ENCODE peak calls at places on chromosomes 7 and 10, in seven cellular contexts. One of them, this sample, is unnamed. For H3K4me1, the result is how much of the 10 kb centered on the place peaks cover.

GRCh38 chr7:158240801-158241200 is 346.8 kb downstream of the PTPRN2 start:
- DNase-seq in thoracic aorta: no peak
- DNase-seq in PC-9: no peak
- DNase-seq in Peyer's patch: no peak
- DNase-seq in heart left ventricle: no peak
- DNase-seq in A549: no peak
- DNase-seq in right lobe of liver: no peak
- DNase-seq in this sample: no peak

GRCh38 chr7:55387062-55387965 is 22.2 kb downstream of the LANCL2 start:
- DNase-seq in thoracic aorta: no peak
- DNase-seq in PC-9: no peak
- DNase-seq in Peyer's patch: no peak
- DNase-seq in heart left ventricle: no peak
- DNase-seq in A549: peak
- DNase-seq in right lobe of liver: no peak
- DNase-seq in this sample: no peak

GRCh38 chr7:130925136-130925794 is 191.3 kb upstream of the KLF14 start:
- DNase-seq in thoracic aorta: no peak
- DNase-seq in PC-9: no peak
- DNase-seq in Peyer's patch: no peak
- DNase-seq in heart left ventricle: no peak
- DNase-seq in A549: peak
- DNase-seq in right lobe of liver: no peak
- DNase-seq in this sample: no peak

GRCh38 chr10:82581940-82582339 is 706.9 kb downstream of the NRG3 start:
- DNase-seq in thoracic aorta: no peak
- DNase-seq in PC-9: no peak
- DNase-seq in Peyer's patch: no peak
- DNase-seq in heart left ventricle: no peak
- DNase-seq in A549: no peak
- DNase-seq in right lobe of liver: no peak
- DNase-seq in this sample: no peak

GRCh38 chr10:28090506-28090905 is 91.6 kb upstream of the ODAD2 start:
- DNase-seq in thoracic aorta: no peak
- DNase-seq in PC-9: no peak
- DNase-seq in Peyer's patch: no peak
- DNase-seq in heart left ventricle: no peak
- DNase-seq in A549: no peak
- DNase-seq in right lobe of liver: no peak
- DNase-seq in this sample: no peak

GRCh38 chr7:140655511-140656408 is 15.1 kb upstream of the DENND2A start:
- DNase-seq in thoracic aorta: no peak
- DNase-seq in PC-9: no peak
- DNase-seq in Peyer's patch: peak
- DNase-seq in heart left ventricle: no peak
- DNase-seq in A549: no peak
- DNase-seq in right lobe of liver: no peak
- DNase-seq in this sample: no peak

GRCh38 chr10:71950683-71951082 is 13.5 kb upstream of the CHST3 start:
- DNase-seq in thoracic aorta: no peak
- DNase-seq in PC-9: no peak
- DNase-seq in Peyer's patch: no peak
- DNase-seq in heart left ventricle: no peak
- DNase-seq in A549: no peak
- DNase-seq in right lobe of liver: peak
- DNase-seq in this sample: no peak

GRCh38 chr7:66452165-66452564 is 176.5 kb upstream of the KCTD7 start:
- DNase-seq in thoracic aorta: no peak
- DNase-seq in PC-9: no peak
- DNase-seq in Peyer's patch: no peak
- DNase-seq in heart left ventricle: no peak
- DNase-seq in A549: no peak
- DNase-seq in right lobe of liver: no peak
- DNase-seq in this sample: no peak

GRCh38 chr10:63795461-63795860 is 274.3 kb downstream of the REEP3 start:
- DNase-seq in thoracic aorta: no peak
- DNase-seq in PC-9: no peak
- DNase-seq in Peyer's patch: no peak
- DNase-seq in heart left ventricle: no peak
- DNase-seq in A549: no peak
- DNase-seq in right lobe of liver: no peak
- DNase-seq in this sample: no peak

GRCh38 chr7:158819571-158820203 is 9.6 kb downstream of the ESYT2 start:
- DNase-seq in thoracic aorta: no peak
- DNase-seq in PC-9: no peak
- DNase-seq in Peyer's patch: no peak
- DNase-seq in heart left ventricle: no peak
- DNase-seq in A549: no peak
- DNase-seq in right lobe of liver: no peak
- DNase-seq in this sample: no peak

GRCh38 chr7:22252886-22253536 is 103.9 kb downstream of the RAPGEF5 start:
- DNase-seq in thoracic aorta: no peak
- DNase-seq in PC-9: no peak
- DNase-seq in Peyer's patch: no peak
- DNase-seq in heart left ventricle: no peak
- DNase-seq in A549: no peak
- DNase-seq in right lobe of liver: no peak
- DNase-seq in this sample: no peak

GRCh38 chr7:98646465-98646864 is 29.4 kb downstream of the NPTX2 start:
- DNase-seq in thoracic aorta: no peak
- DNase-seq in PC-9: no peak
- DNase-seq in Peyer's patch: no peak
- DNase-seq in heart left ventricle: no peak
- DNase-seq in A549: no peak
- DNase-seq in right lobe of liver: peak
- DNase-seq in this sample: no peak

GRCh38 chr7:120163449-120163848 is 109.5 kb upstream of the KCND2 start:
- DNase-seq in thoracic aorta: no peak
- DNase-seq in PC-9: no peak
- DNase-seq in Peyer's patch: no peak
- DNase-seq in heart left ventricle: no peak
- DNase-seq in A549: no peak
- DNase-seq in right lobe of liver: no peak
- DNase-seq in this sample: no peak

GRCh38 chr10:70272925-70273316 is 10.9 kb downstream of the NPFFR1 start:
- DNase-seq in thoracic aorta: no peak
- DNase-seq in PC-9: no peak
- DNase-seq in Peyer's patch: no peak
- DNase-seq in heart left ventricle: no peak
- DNase-seq in A549: peak
- DNase-seq in right lobe of liver: no peak
- DNase-seq in this sample: no peak

GRCh38 chr10:129096340-129096984 is 370.6 kb upstream of the MGMT start:
- DNase-seq in thoracic aorta: peak
- DNase-seq in PC-9: no peak
- DNase-seq in Peyer's patch: no peak
- DNase-seq in heart left ventricle: no peak
- DNase-seq in A549: no peak
- DNase-seq in right lobe of liver: peak
- DNase-seq in this sample: no peak

GRCh38 chr7:68440870-68441269 is 1157.4 kb upstream of the AUTS2 start:
- DNase-seq in thoracic aorta: no peak
- DNase-seq in PC-9: no peak
- DNase-seq in Peyer's patch: no peak
- DNase-seq in heart left ventricle: no peak
- DNase-seq in A549: no peak
- DNase-seq in right lobe of liver: no peak
- DNase-seq in this sample: no peak

GRCh38 chr10:125122566-125122965 is 37.8 kb downstream of the CTBP2 start:
- DNase-seq in thoracic aorta: no peak
- DNase-seq in PC-9: no peak
- DNase-seq in Peyer's patch: no peak
- DNase-seq in heart left ventricle: no peak
- DNase-seq in A549: no peak
- DNase-seq in right lobe of liver: no peak
- DNase-seq in this sample: no peak

GRCh38 chr7:44969701-44970494 is 8.9 kb downstream of the MYO1G start:
- DNase-seq in thoracic aorta: no peak
- DNase-seq in PC-9: peak
- DNase-seq in Peyer's patch: peak
- DNase-seq in heart left ventricle: no peak
- DNase-seq in A549: no peak
- DNase-seq in right lobe of liver: peak
- DNase-seq in this sample: no peak

GRCh38 chr10:49076741-49077521 is 38.4 kb downstream of the VSTM4 start:
- DNase-seq in thoracic aorta: no peak
- DNase-seq in PC-9: no peak
- DNase-seq in Peyer's patch: no peak
- DNase-seq in heart left ventricle: no peak
- DNase-seq in A549: no peak
- DNase-seq in right lobe of liver: no peak
- DNase-seq in this sample: peak

GRCh38 chr7:134699871-134700270 is 53.2 kb downstream of the BPGM start:
- DNase-seq in thoracic aorta: no peak
- DNase-seq in PC-9: no peak
- DNase-seq in Peyer's patch: no peak
- DNase-seq in heart left ventricle: no peak
- DNase-seq in A549: no peak
- DNase-seq in right lobe of liver: no peak
- DNase-seq in this sample: no peak

GRCh38 chr7:102415685-102416225 is 17.6 kb upstream of the ORAI2 start:
- DNase-seq in thoracic aorta: no peak
- DNase-seq in PC-9: no peak
- DNase-seq in Peyer's patch: peak
- DNase-seq in heart left ventricle: no peak
- DNase-seq in A549: no peak
- DNase-seq in right lobe of liver: no peak
- DNase-seq in this sample: no peak

GRCh38 chr10:18104223-18104872 is 35.9 kb upstream of the CACNB2 start:
- DNase-seq in thoracic aorta: peak
- DNase-seq in PC-9: peak
- DNase-seq in Peyer's patch: peak
- DNase-seq in heart left ventricle: peak
- DNase-seq in A549: peak
- DNase-seq in right lobe of liver: peak
- DNase-seq in this sample: peak

GRCh38 chr10:113001599-113002448 is 51.8 kb downstream of the TCF7L2 start:
- DNase-seq in thoracic aorta: no peak
- DNase-seq in PC-9: no peak
- DNase-seq in Peyer's patch: no peak
- DNase-seq in heart left ventricle: no peak
- DNase-seq in A549: no peak
- DNase-seq in right lobe of liver: no peak
- DNase-seq in this sample: no peak
- H3K4me1 ChIP-seq in thoracic aorta: half or more
- H3K4me1 ChIP-seq in PC-9: under half
- H3K4me1 ChIP-seq in Peyer's patch: under half
- H3K4me1 ChIP-seq in heart left ventricle: half or more
- H3K4me1 ChIP-seq in A549: half or more
- H3K4me1 ChIP-seq in right lobe of liver: under half
- H3K4me1 ChIP-seq in this sample: under half

GRCh38 chr7:84013616-84014240 is 180.9 kb downstream of the SEMA3A start:
- DNase-seq in thoracic aorta: no peak
- DNase-seq in PC-9: no peak
- DNase-seq in Peyer's patch: no peak
- DNase-seq in heart left ventricle: no peak
- DNase-seq in A549: no peak
- DNase-seq in right lobe of liver: no peak
- DNase-seq in this sample: no peak
- TF ChIP-seq CTCF in thoracic aorta: no peak
- TF ChIP-seq CTCF in PC-9: no peak
- TF ChIP-seq CTCF in Peyer's patch: no peak
- TF ChIP-seq CTCF in heart left ventricle: no peak
- TF ChIP-seq CTCF in A549: no peak
- TF ChIP-seq CTCF in right lobe of liver: no peak
- TF ChIP-seq CTCF in this sample: no peak

GRCh38 chr7:135939268-135939667 is 37.9 kb downstream of the MTPN start:
- DNase-seq in thoracic aorta: no peak
- DNase-seq in PC-9: no peak
- DNase-seq in Peyer's patch: no peak
- DNase-seq in heart left ventricle: no peak
- DNase-seq in A549: no peak
- DNase-seq in right lobe of liver: no peak
- DNase-seq in this sample: no peak

GRCh38 chr7:135938563-135938962 is 38.6 kb downstream of the MTPN start:
- DNase-seq in thoracic aorta: no peak
- DNase-seq in PC-9: no peak
- DNase-seq in Peyer's patch: no peak
- DNase-seq in heart left ventricle: no peak
- DNase-seq in A549: no peak
- DNase-seq in right lobe of liver: no peak
- DNase-seq in this sample: no peak

GRCh38 chr7:135942614-135943013 is 34.5 kb downstream of the MTPN start:
- DNase-seq in thoracic aorta: no peak
- DNase-seq in PC-9: no peak
- DNase-seq in Peyer's patch: no peak
- DNase-seq in heart left ventricle: no peak
- DNase-seq in A549: no peak
- DNase-seq in right lobe of liver: no peak
- DNase-seq in this sample: no peak

GRCh38 chr7:135938086-135938485 is 39.1 kb downstream of the MTPN start:
- DNase-seq in thoracic aorta: no peak
- DNase-seq in PC-9: no peak
- DNase-seq in Peyer's patch: no peak
- DNase-seq in heart left ventricle: no peak
- DNase-seq in A549: no peak
- DNase-seq in right lobe of liver: no peak
- DNase-seq in this sample: no peak

DNA sequence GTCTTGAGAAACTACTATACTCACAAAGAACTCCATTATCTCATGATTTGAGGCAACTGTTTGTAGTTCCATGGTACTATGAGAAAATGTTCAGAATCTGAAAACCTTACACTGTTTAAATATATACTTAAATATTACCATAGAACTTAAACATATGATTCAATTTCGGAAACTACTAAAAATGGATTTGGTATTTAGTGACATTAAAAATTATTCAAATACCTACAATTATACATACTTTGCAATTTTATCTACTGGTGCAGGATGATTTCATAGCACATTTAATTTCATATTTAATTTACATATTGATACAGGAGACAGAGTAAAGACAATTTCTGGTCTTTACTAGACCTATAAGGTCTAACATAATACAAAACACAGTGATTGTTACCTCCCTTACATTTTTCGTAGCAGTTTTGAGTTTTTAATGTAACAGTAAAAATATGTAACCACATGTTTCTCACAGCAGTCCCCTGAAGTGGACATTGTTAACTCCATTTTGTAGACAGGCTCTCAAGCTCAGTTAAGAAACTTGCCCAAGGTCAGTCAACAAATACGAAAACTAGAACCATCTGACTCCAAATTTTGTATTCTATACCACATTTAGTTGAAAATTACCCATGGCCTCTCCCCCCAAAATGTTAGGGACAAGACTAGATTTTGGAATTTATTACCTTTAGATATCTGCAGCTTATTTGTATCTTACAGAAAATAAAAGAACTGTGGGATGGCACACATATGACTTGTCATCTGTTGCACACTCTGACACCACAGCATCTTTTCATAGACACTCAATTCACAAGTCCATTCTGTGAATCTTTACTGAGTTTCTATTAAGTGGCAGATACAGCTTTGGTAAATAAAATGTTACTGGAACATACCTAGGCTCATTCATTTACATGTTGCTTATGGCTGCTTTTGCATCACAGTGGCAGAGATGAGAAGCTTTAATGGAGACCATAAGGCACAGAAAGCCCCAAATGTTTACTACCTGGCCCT is 36.8 kb downstream of the MTPN start:
- DNase-seq in thoracic aorta: no peak
- DNase-seq in PC-9: no peak
- DNase-seq in Peyer's patch: no peak
- DNase-seq in heart left ventricle: no peak
- DNase-seq in A549: no peak
- DNase-seq in right lobe of liver: no peak
- DNase-seq in this sample: no peak
- H3K4me1 ChIP-seq in thoracic aorta: under half
- H3K4me1 ChIP-seq in PC-9: under half
- H3K4me1 ChIP-seq in Peyer's patch: under half
- H3K4me1 ChIP-seq in heart left ventricle: half or more
- H3K4me1 ChIP-seq in A549: under half
- H3K4me1 ChIP-seq in right lobe of liver: under half
- H3K4me1 ChIP-seq in this sample: under half

GRCh38 chr7:123355576-123356195 is 155.9 kb upstream of the SLC13A1 start:
- DNase-seq in thoracic aorta: no peak
- DNase-seq in PC-9: no peak
- DNase-seq in Peyer's patch: no peak
- DNase-seq in heart left ventricle: no peak
- DNase-seq in A549: peak
- DNase-seq in right lobe of liver: no peak
- DNase-seq in this sample: no peak
- TF ChIP-seq CTCF in thoracic aorta: no peak
- TF ChIP-seq CTCF in PC-9: no peak
- TF ChIP-seq CTCF in Peyer's patch: no peak
- TF ChIP-seq CTCF in heart left ventricle: no peak
- TF ChIP-seq CTCF in A549: no peak
- TF ChIP-seq CTCF in right lobe of liver: no peak
- TF ChIP-seq CTCF in this sample: no peak

This sample was measured in colonic mucosa.